ENCODE peak calls at places on chromosomes 16 and 17, in seven cellular contexts. S is IMR-90, J is H9, O is trophoblast cell, G is mesenchymal stem cell, W is mesendoderm, U is H1. P is an unnamed sample.
A peak's percentile ranks its signal among the peaks of the same experiment; 100 is the strongest.

GRCh38 chr16:82016268-82016667 is 5.0 kb upstream of the SDR42E1 start:
- DNase-seq in S (peak; percentile 14), J (no peak), O (peak; percentile 24), G (peak; percentile 24), W (peak; percentile 40), U (no peak), P (no peak)

GRCh38 chr17:1058423-1059130 is 61.6 kb downstream of the TIMM22 start:
- DNase-seq in S (peak; percentile 35), J (peak; percentile 85), O (peak; percentile 70), G (peak; percentile 39), W (peak; percentile 62), U (peak; percentile 94), P (no peak)

GRCh38 chr16:27383511-27384243 is 18.3 kb upstream of the IL21R start:
- DNase-seq in S (no peak), J (no peak), O (no peak), G (no peak), W (no peak), U (no peak), P (no peak)

GRCh38 chr16:1545044-1545736 is 11.7 kb downstream of the TMEM204 start:
- DNase-seq in S (no peak), J (no peak), O (no peak), G (peak; percentile 57), W (no peak), U (no peak), P (no peak)

GRCh38 chr17:73261617-73261951 is at the start of gene CPSF4L:
- DNase-seq in S (no peak), J (no peak), O (no peak), G (no peak), W (no peak), U (no peak), P (no peak)

GRCh38 chr17:28174352-28175046 is 132.0 kb downstream of the NLK start:
- DNase-seq in S (no peak), J (no peak), O (no peak), G (peak; percentile 32), W (peak; percentile 60), U (no peak), P (no peak)

GRCh38 chr16:64983983-64984382 is 137.9 kb downstream of the CDH11 start:
- DNase-seq in S (peak; percentile 89), J (peak; percentile 77), O (peak; percentile 0), G (peak; percentile 92), W (peak; percentile 85), U (peak; percentile 78), P (peak; percentile 30)

GRCh38 chr16:86761117-86761971 is 183.0 kb downstream of the FOXL1 start:
- DNase-seq in S (peak; percentile 68), J (peak; percentile 82), O (peak; percentile 34), G (peak; percentile 66), W (peak; percentile 83), U (peak; percentile 92), P (peak; percentile 48)

GRCh38 chr17:54172654-54173316 is 350.1 kb downstream of the KIF2B start:
- DNase-seq in S (no peak), J (peak; percentile 47), O (peak; percentile 38), G (peak; percentile 3), W (peak; percentile 50), U (peak; percentile 50), P (no peak)

GRCh38 chr16:22366889-22367288 is 7.5 kb downstream of the CDR2 start:
- DNase-seq in S (no peak), J (no peak), O (no peak), G (no peak), W (no peak), U (no peak), P (no peak)

GRCh38 chr17:40448639-40449261 is 5.5 kb downstream of the IGFBP4 start:
- DNase-seq in S (peak; percentile 29), J (no peak), O (no peak), G (no peak), W (no peak), U (no peak), P (no peak)

GRCh38 chr16:12124742-12125141 is 148.2 kb downstream of the SNX29 start:
- DNase-seq in S (no peak), J (no peak), O (no peak), G (no peak), W (no peak), U (no peak), P (no peak)

GRCh38 chr16:84143784-84144199 is 1.2 kb downstream of the HSDL1 start:
- DNase-seq in S (no peak), J (no peak), O (no peak), G (peak; percentile 12), W (peak; percentile 47), U (no peak), P (no peak)

GRCh38 chr16:84138824-84139627 is 6.0 kb downstream of the HSDL1 start:
- DNase-seq in S (peak; percentile 52), J (no peak), O (no peak), G (peak; percentile 66), W (peak; percentile 72), U (no peak), P (no peak)

GRCh38 chr16:84139628-84140258 is 5.2 kb downstream of the HSDL1 start:
- DNase-seq in S (no peak), J (no peak), O (no peak), G (no peak), W (no peak), U (no peak), P (no peak)

GRCh38 chr16:84143081-84143480 is 1.9 kb downstream of the HSDL1 start:
- DNase-seq in S (no peak), J (no peak), O (no peak), G (no peak), W (no peak), U (no peak), P (no peak)

DNA sequence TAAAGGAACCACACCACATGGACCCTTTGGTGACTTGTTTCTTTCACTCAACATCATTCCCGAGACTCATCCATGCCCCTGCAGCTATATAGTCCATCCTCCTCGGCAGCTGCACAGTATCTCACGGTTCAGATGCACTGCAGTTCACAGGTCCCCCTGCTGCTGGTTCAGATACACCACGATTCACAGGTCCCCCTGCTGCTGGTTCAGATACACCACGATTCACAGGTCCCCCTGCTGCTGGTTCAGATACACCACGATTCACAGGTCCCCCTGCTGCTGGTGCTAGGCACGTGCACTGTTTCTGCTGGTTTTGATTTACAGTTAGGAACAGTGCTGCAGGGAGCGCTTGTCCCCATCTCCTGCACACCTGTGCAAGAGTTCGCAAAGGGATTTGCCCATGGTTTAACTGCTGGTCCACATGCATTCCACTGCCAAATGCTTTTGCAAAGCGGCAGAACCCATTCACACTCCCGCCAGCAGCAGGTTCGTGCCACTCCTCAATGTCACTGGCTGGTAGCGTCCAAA is 3.8 kb downstream of the HSDL1 start:
- DNase-seq in S (no peak), J (no peak), O (peak; percentile 26), G (no peak), W (peak; percentile 77), U (no peak), P (no peak)
- H2BK5ac ChIP-seq in S (no peak overlapping the region), J (no peak overlapping the region), O (no peak overlapping the region), G (no peak overlapping the region), W (no peak overlapping the region), U (no peak overlapping the region), P (no peak overlapping the region)

GRCh38 chr17:82018152-82019041 is 4.3 kb downstream of the CENPX start:
- DNase-seq in S (no peak), J (no peak), O (peak; percentile 56), G (no peak), W (no peak), U (no peak), P (no peak)

GRCh38 chr17:82020874-82021727 is 1.6 kb downstream of the CENPX start:
- DNase-seq in S (peak; percentile 75), J (peak; percentile 74), O (peak; percentile 93), G (peak; percentile 75), W (peak; percentile 64), U (no peak), P (no peak)

GRCh38 chr17:82019208-82019727 is 3.4 kb downstream of the CENPX start:
- DNase-seq in S (no peak), J (no peak), O (no peak), G (no peak), W (no peak), U (no peak), P (no peak)

GRCh38 chr17:82021728-82022309 is 859 bp downstream of the CENPX start:
- DNase-seq in S (no peak), J (no peak), O (peak; percentile 37), G (peak; percentile 17), W (no peak), U (no peak), P (no peak)

GRCh38 chr17:82019905-82020873 is 2.5 kb downstream of the CENPX start:
- DNase-seq in S (peak; percentile 21), J (peak; percentile 92), O (peak; percentile 73), G (peak; percentile 56), W (peak; percentile 75), U (peak; percentile 93), P (peak; percentile 56)
- H2BK120ac ChIP-seq in S (no peak overlapping the region), J (no peak overlapping the region), O (no peak overlapping the region), G (no peak overlapping the region), W (no peak overlapping the region), U (no peak overlapping the region), P (no peak overlapping the region)

GRCh38 chr17:78344666-78345065 is 15.2 kb downstream of the SOCS3 start:
- DNase-seq in S (no peak), J (peak; percentile 28), O (peak; percentile 97), G (no peak), W (no peak), U (no peak), P (no peak)

GRCh38 chr17:78346605-78347250 is 13.1 kb downstream of the SOCS3 start:
- DNase-seq in S (peak; percentile 43), J (no peak), O (no peak), G (no peak), W (no peak), U (no peak), P (no peak)

GRCh38 chr17:78345791-78346494 is 13.9 kb downstream of the SOCS3 start:
- DNase-seq in S (no peak), J (no peak), O (no peak), G (no peak), W (no peak), U (no peak), P (no peak)

GRCh38 chr17:78343433-78344201 is 16.3 kb downstream of the SOCS3 start:
- DNase-seq in S (no peak), J (peak; percentile 59), O (peak; percentile 86), G (no peak), W (no peak), U (no peak), P (no peak)

GRCh38 chr17:78345172-78345571 is 14.7 kb downstream of the SOCS3 start:
- DNase-seq in S (no peak), J (peak; percentile 39), O (no peak), G (no peak), W (no peak), U (no peak), P (no peak)
- H2BK5ac ChIP-seq in S (no peak overlapping the region), J (no peak overlapping the region), O (no peak overlapping the region), G (no peak overlapping the region), W (no peak overlapping the region), U (no peak overlapping the region), P (no peak overlapping the region)

GRCh38 chr16:4283939-4284338 is 11.1 kb upstream of the TFAP4 start:
- DNase-seq in S (peak; percentile 70), J (no peak), O (peak; percentile 96), G (peak; percentile 32), W (peak; percentile 81), U (no peak), P (no peak)

GRCh38 chr16:4275861-4276260 is 3.0 kb upstream of the TFAP4 start:
- DNase-seq in S (no peak), J (no peak), O (no peak), G (no peak), W (no peak), U (no peak), P (no peak)

GRCh38 chr16:4277987-4278513 is 5.2 kb upstream of the TFAP4 start:
- DNase-seq in S (no peak), J (no peak), O (no peak), G (no peak), W (no peak), U (no peak), P (no peak)

GRCh38 chr16:4285167-4285566 is 12.3 kb upstream of the TFAP4 start:
- DNase-seq in S (no peak), J (no peak), O (no peak), G (no peak), W (no peak), U (no peak), P (no peak)

GRCh38 chr16:4280625-4281024 is 7.8 kb upstream of the TFAP4 start:
- DNase-seq in S (no peak), J (no peak), O (no peak), G (no peak), W (no peak), U (no peak), P (no peak)
- H2BK120ac ChIP-seq in S (no peak overlapping the region), J (no peak overlapping the region), O (no peak overlapping the region), G (no peak overlapping the region), W (no peak overlapping the region), U (no peak overlapping the region), P (no peak overlapping the region)

P was measured in neuronal stem cell.